ENCODE peak calls at places on chromosomes 2 and 18, in five cellular contexts. Z is spleen, L is HCT116, P is brain microvascular endothelial cell, U is ovary. F is an unnamed sample.

GRCh38 chr2:174120346-174120745 is 128.0 kb downstream of the OLA1 start:
- DNase-seq in P (peak; percentile 25), U (no peak), L (peak; percentile 82), Z (no peak), F (no peak)

GRCh38 chr18:22177496-22177866 is 8.1 kb downstream of the GATA6 start:
- DNase-seq in L (no peak), Z (no peak), U (no peak), P (no peak), F (no peak)

GRCh38 chr2:133497261-133497893 is 70.9 kb downstream of the NCKAP5 start:
- DNase-seq in P (no peak), L (no peak), Z (no peak), U (no peak), F (no peak)

GRCh38 chr2:219870023-219870422 is 242.6 kb downstream of the SLC4A3 start:
- DNase-seq in U (no peak), Z (no peak), L (no peak), P (no peak), F (no peak)

GRCh38 chr2:64854773-64855237 is 134.4 kb upstream of the SLC1A4 start:
- DNase-seq in L (no peak), P (peak; percentile 46), Z (no peak), U (no peak), F (peak; percentile 83)

GRCh38 chr2:73105511-73105971 is 7.2 kb downstream of the RAB11FIP5 start:
- DNase-seq in Z (no peak), U (no peak), P (no peak), L (no peak), F (no peak)

GRCh38 chr18:49018961-49019445 is 68.2 kb upstream of the SMAD7 start:
- DNase-seq in L (no peak), Z (peak; percentile 76), P (no peak), U (no peak), F (peak; percentile 32)

GRCh38 chr2:132521321-132521720 is 104.7 kb downstream of the GPR39 start:
- DNase-seq in U (no peak), L (no peak), Z (no peak), P (no peak), F (no peak)

GRCh38 chr2:170091461-170091860 is 86.5 kb upstream of the MYO3B start:
- DNase-seq in Z (no peak), U (no peak), L (no peak), P (no peak), F (no peak)

GRCh38 chr18:63317982-63318881 is 1.3 kb downstream of the BCL2 start:
- DNase-seq in P (no peak), Z (peak; percentile 96), U (peak; percentile 83), L (no peak), F (peak; percentile 90)

GRCh38 chr2:202494300-202494699 is 118.2 kb downstream of the BMPR2 start:
- DNase-seq in U (no peak), P (peak; percentile 81), Z (no peak), L (no peak), F (no peak)

GRCh38 chr2:167187049-167187727 is 298.9 kb downstream of the XIRP2 start:
- DNase-seq in P (no peak), L (no peak), U (no peak), Z (peak; percentile 28), F (no peak)

GRCh38 chr2:54384301-54385035 is 71.7 kb upstream of the SPTBN1 start:
- DNase-seq in P (no peak), L (no peak), U (no peak), Z (no peak), F (no peak)

GRCh38 chr2:86249843-86250402 is 50.7 kb downstream of the MRPL35 start:
- DNase-seq in Z (no peak), L (no peak), P (no peak), U (no peak), F (peak; percentile 78)

GRCh38 chr18:24663026-24663425 is 202.6 kb downstream of the HRH4 start:
- DNase-seq in L (no peak), P (no peak), U (no peak), Z (no peak), F (no peak)

GRCh38 chr2:152486048-152486736 is 151.2 kb downstream of the FMNL2 start:
- DNase-seq in L (no peak), P (no peak), Z (no peak), U (no peak), F (no peak)

GRCh38 chr2:233501198-233502076 is 65.1 kb downstream of the USP40 start:
- DNase-seq in U (no peak), Z (no peak), P (peak; percentile 67), L (no peak), F (no peak)

GRCh38 chr2:144943293-144943941 is 423.5 kb upstream of the ZEB2 start:
- DNase-seq in L (no peak), U (no peak), P (no peak), Z (no peak), F (no peak)

GRCh38 chr2:54947596-54948519 is 102.4 kb downstream of the RTN4 start:
- DNase-seq in P (no peak), L (no peak), U (no peak), Z (no peak), F (no peak)

GRCh38 chr2:113979172-113980128 is 89.6 kb downstream of the ACTR3 start:
- DNase-seq in U (peak; percentile 28), L (no peak), P (no peak), Z (peak; percentile 82), F (no peak)

GRCh38 chr2:228180126-228181097 is 1.1 kb downstream of the SPHKAP start:
- DNase-seq in L (no peak), Z (no peak), P (no peak), U (peak; percentile 30), F (no peak)

GRCh38 chr2:102186676-102187190 is at the start of gene IL1RL2:
- DNase-seq in P (no peak), L (no peak), Z (no peak), U (no peak), F (peak; percentile 64)

GRCh38 chr2:197445746-197446145 is 7.6 kb upstream of the COQ10B start:
- DNase-seq in Z (no peak), L (no peak), U (no peak), P (no peak), F (no peak)

GRCh38 chr2:217099561-217099960 is 239.7 kb upstream of the TNP1 start:
- DNase-seq in L (no peak), Z (no peak), P (no peak), U (no peak), F (no peak)

GRCh38 chr2:184004289-184004944 is 593.9 kb upstream of the ZNF804A start:
- DNase-seq in L (no peak), U (no peak), Z (no peak), P (peak; percentile 8), F (no peak)

GRCh38 chr2:217914078-217914477 is 88.7 kb downstream of the TNS1 start:
- DNase-seq in U (no peak), Z (no peak), P (no peak), L (no peak), F (no peak)

DNA sequence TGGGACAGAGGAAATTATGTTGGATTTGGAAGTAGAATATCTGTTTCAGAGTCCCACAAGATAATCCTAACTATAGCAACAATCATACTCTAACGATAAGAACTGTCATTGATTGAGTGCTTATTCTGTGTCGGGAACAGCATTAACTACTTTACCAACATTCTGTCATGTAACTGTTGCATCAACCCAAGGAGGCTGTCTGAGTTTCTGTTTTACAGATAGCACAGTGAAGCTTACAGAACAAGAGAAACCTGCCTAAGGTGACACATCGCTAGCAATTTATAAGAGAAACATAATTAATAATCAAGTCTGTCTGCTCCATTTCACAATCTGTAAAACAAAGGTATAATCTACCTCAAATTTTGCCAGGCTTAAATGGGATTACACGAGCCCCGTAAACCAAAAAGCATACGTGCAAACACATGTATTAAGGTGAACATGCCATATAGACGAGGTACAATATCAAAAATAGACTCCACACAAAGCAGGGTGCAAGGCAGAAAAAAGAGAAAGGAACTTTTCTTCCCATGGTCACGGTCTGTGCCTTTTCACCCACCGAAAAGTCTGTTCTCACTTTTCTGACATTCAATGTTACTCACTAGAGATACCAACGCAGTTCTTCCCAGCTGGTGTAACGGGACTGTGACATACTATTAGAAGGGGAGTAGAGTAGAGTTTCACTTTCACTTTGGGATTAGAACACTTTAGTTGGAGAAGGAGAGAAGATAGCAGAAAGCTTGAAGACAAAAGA is 37.2 kb upstream of the SLC8A1 start:
- DNase-seq in Z (no peak), U (no peak), L (no peak), P (peak; percentile 41), F (peak; percentile 64)
- TF ChIP-seq CTCF in Z (no peak), U (no peak), L (no peak), P (no peak), F (no peak)

GRCh38 chr2:11542275-11542819 is 8.5 kb downstream of the GREB1 start:
- DNase-seq in Z (no peak), U (peak; percentile 43), P (no peak), L (no peak), F (no peak)
- H3K27me3 ChIP-seq in Z (no peaks in the 10 kb centered on the region), U (no peaks in the 10 kb centered on the region), P (peaks cover 14% of the 10 kb centered on the region), L (no peaks in the 10 kb centered on the region), F (no peaks in the 10 kb centered on the region)

DNA sequence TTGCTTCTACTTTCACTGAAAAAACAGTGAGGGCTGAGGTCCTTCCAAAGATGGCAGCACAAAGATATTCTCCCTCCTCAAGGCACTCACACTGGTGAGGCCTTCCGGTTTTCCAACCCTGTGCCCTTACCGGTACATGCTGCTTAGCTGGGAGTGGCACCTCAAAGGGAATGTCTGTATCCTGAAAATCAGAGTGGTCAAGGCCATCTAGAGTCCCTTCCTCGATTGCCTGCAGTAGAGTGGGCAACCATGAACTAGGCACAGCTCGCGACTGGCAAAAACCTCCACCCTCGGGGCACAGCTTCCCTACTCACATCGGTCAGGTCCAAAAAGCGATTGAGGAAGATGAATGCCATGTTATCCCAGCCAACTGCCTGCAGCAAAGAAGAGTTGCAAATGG is 3.4 kb downstream of the KRTCAP3 start:
- DNase-seq in P (no peak), L (no peak), Z (no peak), U (no peak), F (no peak)
- H3K27ac ChIP-seq in P (no peak overlapping the region), L (no peak overlapping the region), Z (no peak overlapping the region), U (no peak overlapping the region), F (no peak overlapping the region)

GRCh38 chr2:143525536-143525935 is 396.3 kb downstream of the ARHGAP15 start:
- DNase-seq in P (no peak), Z (no peak), L (no peak), U (no peak), F (no peak)
- TF ChIP-seq CTCF in P (no peak), Z (no peak), L (no peak), U (no peak), F (no peak)

DNA sequence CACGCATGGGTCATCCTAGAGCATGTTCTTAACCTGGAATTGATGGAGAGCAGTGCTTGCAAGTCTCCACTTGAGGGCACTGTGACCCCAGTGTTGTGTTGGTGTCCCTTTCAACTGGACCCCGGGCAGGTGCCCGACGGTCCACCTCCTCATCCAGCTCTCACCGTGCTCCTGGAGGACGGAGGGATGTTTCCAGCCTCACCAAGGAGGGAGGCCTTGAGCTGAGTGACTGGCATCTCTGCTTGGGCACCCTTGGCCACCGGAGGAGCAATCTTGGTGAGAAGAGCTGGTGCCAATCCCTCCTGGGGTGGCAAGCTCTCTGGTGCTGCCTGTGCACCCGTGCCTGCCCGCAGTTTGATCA is 45.4 kb upstream of the ASB18 start:
- DNase-seq in P (no peak), Z (no peak), L (no peak), U (no peak), F (no peak)
- H3K27me3 ChIP-seq in P (no peaks in the 10 kb centered on the region), Z (no peaks in the 10 kb centered on the region), L (no peaks in the 10 kb centered on the region), U (no peaks in the 10 kb centered on the region), F (no peaks in the 10 kb centered on the region)